ENCODE peak calls at places on chromosomes 11 and 22, in four cellular contexts. One of them, this sample, is unnamed.
A peak's percentile ranks its signal among the peaks of the same experiment; 100 is the strongest.

GRCh38 chr11:133978816-133979215 is 22.0 kb upstream of the IGSF9B start:
- DNase-seq in fibroblast of mammary gland: peak; percentile 20
- DNase-seq in iPS-NIHi11: no peak
- DNase-seq in HCT116: no peak
- DNase-seq in this sample: no peak

GRCh38 chr11:69292221-69292648 is 1.7 kb upstream of the MYEOV start:
- DNase-seq in iPS-NIHi11: peak; percentile 78
- DNase-seq in fibroblast of mammary gland: peak; percentile 33
- DNase-seq in HCT116: no peak
- DNase-seq in this sample: no peak

GRCh38 chr22:33126881-33127280 is 68.7 kb upstream of the SYN3 start:
- DNase-seq in iPS-NIHi11: peak; percentile 31
- DNase-seq in HCT116: no peak
- DNase-seq in fibroblast of mammary gland: peak; percentile 18
- DNase-seq in this sample: no peak

GRCh38 chr22:24954114-24954463 is 1.6 kb downstream of the KIAA1671 start:
- DNase-seq in HCT116: no peak
- DNase-seq in iPS-NIHi11: no peak
- DNase-seq in fibroblast of mammary gland: no peak
- DNase-seq in this sample: no peak

GRCh38 chr11:76233936-76234703 is 27.8 kb upstream of the WNT11 start:
- DNase-seq in iPS-NIHi11: no peak
- DNase-seq in HCT116: no peak
- DNase-seq in fibroblast of mammary gland: peak; percentile 64
- DNase-seq in this sample: no peak

GRCh38 chr11:110828086-110828485 is 115.8 kb upstream of the ARHGAP20 start:
- DNase-seq in fibroblast of mammary gland: peak; percentile 30
- DNase-seq in iPS-NIHi11: no peak
- DNase-seq in HCT116: no peak
- DNase-seq in this sample: no peak

GRCh38 chr22:19117111-19117512 is 5.1 kb downstream of the DGCR2 start:
- DNase-seq in iPS-NIHi11: no peak
- DNase-seq in fibroblast of mammary gland: no peak
- DNase-seq in HCT116: no peak
- DNase-seq in this sample: no peak

GRCh38 chr22:43346521-43346929 is 3.4 kb upstream of the SCUBE1 start:
- DNase-seq in HCT116: peak; percentile 42
- DNase-seq in fibroblast of mammary gland: peak; percentile 10
- DNase-seq in iPS-NIHi11: peak; percentile 90
- DNase-seq in this sample: no peak

GRCh38 chr11:100635194-100635593 is 51.9 kb upstream of the ARHGAP42 start:
- DNase-seq in HCT116: no peak
- DNase-seq in fibroblast of mammary gland: no peak
- DNase-seq in iPS-NIHi11: no peak
- DNase-seq in this sample: no peak

GRCh38 chr11:70586261-70587094 is 188.1 kb downstream of the CTTN start:
- DNase-seq in HCT116: no peak
- DNase-seq in fibroblast of mammary gland: no peak
- DNase-seq in iPS-NIHi11: no peak
- DNase-seq in this sample: no peak

GRCh38 chr11:17691550-17691949 is 27.8 kb upstream of the MYOD1 start:
- DNase-seq in iPS-NIHi11: no peak
- DNase-seq in fibroblast of mammary gland: no peak
- DNase-seq in HCT116: no peak
- DNase-seq in this sample: no peak

GRCh38 chr11:58940028-58940427 is 740 bp downstream of the GLYATL1 start:
- DNase-seq in HCT116: no peak
- DNase-seq in iPS-NIHi11: no peak
- DNase-seq in fibroblast of mammary gland: no peak
- DNase-seq in this sample: no peak

GRCh38 chr11:116698080-116698479 is 74.7 kb downstream of the BUD13 start:
- DNase-seq in HCT116: no peak
- DNase-seq in iPS-NIHi11: no peak
- DNase-seq in fibroblast of mammary gland: no peak
- DNase-seq in this sample: no peak

GRCh38 chr11:116379185-116379828 is 393.5 kb downstream of the BUD13 start:
- DNase-seq in HCT116: no peak
- DNase-seq in iPS-NIHi11: peak; percentile 58
- DNase-seq in fibroblast of mammary gland: peak; percentile 1
- DNase-seq in this sample: no peak

GRCh38 chr22:23263651-23264555 is 83.6 kb downstream of the BCR start:
- DNase-seq in fibroblast of mammary gland: peak; percentile 15
- DNase-seq in iPS-NIHi11: no peak
- DNase-seq in HCT116: no peak
- DNase-seq in this sample: no peak

GRCh38 chr11:100863080-100863581 is 176.0 kb downstream of the ARHGAP42 start:
- DNase-seq in fibroblast of mammary gland: peak; percentile 89
- DNase-seq in iPS-NIHi11: no peak
- DNase-seq in HCT116: no peak
- DNase-seq in this sample: peak; percentile 73

GRCh38 chr11:117016747-117017146 is 81.5 kb downstream of the SIK3 start:
- DNase-seq in fibroblast of mammary gland: no peak
- DNase-seq in HCT116: no peak
- DNase-seq in iPS-NIHi11: no peak
- DNase-seq in this sample: no peak

GRCh38 chr11:130145975-130146776 is 13.4 kb upstream of the ST14 start:
- DNase-seq in iPS-NIHi11: peak; percentile 86
- DNase-seq in HCT116: peak; percentile 87
- DNase-seq in fibroblast of mammary gland: peak; percentile 31
- DNase-seq in this sample: no peak

GRCh38 chr11:67271548-67272284 is 5.4 kb downstream of the GRK2 start:
- DNase-seq in iPS-NIHi11: no peak
- DNase-seq in fibroblast of mammary gland: no peak
- DNase-seq in HCT116: no peak
- DNase-seq in this sample: no peak

GRCh38 chr11:65779919-65780769 is 632 bp downstream of the AP5B1 start:
- DNase-seq in iPS-NIHi11: peak; percentile 96
- DNase-seq in HCT116: peak; percentile 64
- DNase-seq in fibroblast of mammary gland: peak; percentile 75
- DNase-seq in this sample: no peak

GRCh38 chr11:56905936-56906335 is 82.8 kb upstream of the OR5AK2 start:
- DNase-seq in iPS-NIHi11: no peak
- DNase-seq in HCT116: no peak
- DNase-seq in fibroblast of mammary gland: no peak
- DNase-seq in this sample: no peak